ENCODE peak calls at places on chromosomes 6 and 20, in eight cellular contexts. One of them, this sample, is unnamed.

GRCh38 chr6:41706876-41707564 is 28.4 kb downstream of the TFEB start:
- DNase-seq in occipital lobe: peak
- DNase-seq in MCF 10A: peak
- DNase-seq in choroid plexus epithelial cell: peak
- DNase-seq in A549: no peak
- DNase-seq in T1000: no peak
- DNase-seq in stimulated activated CD4-positive, alpha-beta T cell treated with anti-CD3 and anti-CD28 coated beads, Interleukin-1b, Interleukin-23, amount 100 ng/mL, for 4 hours: no peak
- DNase-seq in BJ: no peak
- DNase-seq in this sample: no peak

GRCh38 chr20:48772183-48772976 is 55.4 kb downstream of the PREX1 start:
- DNase-seq in occipital lobe: no peak
- DNase-seq in MCF 10A: no peak
- DNase-seq in choroid plexus epithelial cell: no peak
- DNase-seq in A549: no peak
- DNase-seq in T1000: no peak
- DNase-seq in stimulated activated CD4-positive, alpha-beta T cell treated with anti-CD3 and anti-CD28 coated beads, Interleukin-1b, Interleukin-23, amount 100 ng/mL, for 4 hours: no peak
- DNase-seq in BJ: no peak
- DNase-seq in this sample: no peak

GRCh38 chr20:46828471-46828870 is 66.2 kb upstream of the EYA2 start:
- DNase-seq in occipital lobe: no peak
- DNase-seq in MCF 10A: no peak
- DNase-seq in choroid plexus epithelial cell: peak
- DNase-seq in A549: no peak
- DNase-seq in T1000: no peak
- DNase-seq in stimulated activated CD4-positive, alpha-beta T cell treated with anti-CD3 and anti-CD28 coated beads, Interleukin-1b, Interleukin-23, amount 100 ng/mL, for 4 hours: no peak
- DNase-seq in BJ: peak
- DNase-seq in this sample: no peak

GRCh38 chr6:15252205-15252604 is 6.3 kb downstream of the JARID2 start:
- DNase-seq in occipital lobe: no peak
- DNase-seq in MCF 10A: no peak
- DNase-seq in choroid plexus epithelial cell: no peak
- DNase-seq in A549: no peak
- DNase-seq in T1000: no peak
- DNase-seq in stimulated activated CD4-positive, alpha-beta T cell treated with anti-CD3 and anti-CD28 coated beads, Interleukin-1b, Interleukin-23, amount 100 ng/mL, for 4 hours: no peak
- DNase-seq in BJ: no peak
- DNase-seq in this sample: no peak

GRCh38 chr6:153058291-153058690 is 55.8 kb upstream of the MTRF1L start:
- DNase-seq in occipital lobe: no peak
- DNase-seq in MCF 10A: no peak
- DNase-seq in choroid plexus epithelial cell: peak
- DNase-seq in A549: no peak
- DNase-seq in T1000: no peak
- DNase-seq in stimulated activated CD4-positive, alpha-beta T cell treated with anti-CD3 and anti-CD28 coated beads, Interleukin-1b, Interleukin-23, amount 100 ng/mL, for 4 hours: no peak
- DNase-seq in BJ: no peak
- DNase-seq in this sample: no peak

GRCh38 chr20:953742-954141 is 37.6 kb upstream of the ANGPT4 start:
- DNase-seq in occipital lobe: no peak
- DNase-seq in MCF 10A: peak
- DNase-seq in choroid plexus epithelial cell: peak
- DNase-seq in A549: no peak
- DNase-seq in T1000: no peak
- DNase-seq in stimulated activated CD4-positive, alpha-beta T cell treated with anti-CD3 and anti-CD28 coated beads, Interleukin-1b, Interleukin-23, amount 100 ng/mL, for 4 hours: no peak
- DNase-seq in BJ: no peak
- DNase-seq in this sample: peak

GRCh38 chr6:111683749-111684267 is 78.1 kb upstream of the TRAF3IP2 start:
- DNase-seq in occipital lobe: no peak
- DNase-seq in MCF 10A: peak
- DNase-seq in choroid plexus epithelial cell: peak
- DNase-seq in A549: no peak
- DNase-seq in T1000: no peak
- DNase-seq in stimulated activated CD4-positive, alpha-beta T cell treated with anti-CD3 and anti-CD28 coated beads, Interleukin-1b, Interleukin-23, amount 100 ng/mL, for 4 hours: no peak
- DNase-seq in BJ: peak
- DNase-seq in this sample: no peak

GRCh38 chr6:156126535-156126934 is 650.6 kb upstream of the ARID1B start:
- DNase-seq in occipital lobe: no peak
- DNase-seq in MCF 10A: no peak
- DNase-seq in choroid plexus epithelial cell: no peak
- DNase-seq in A549: no peak
- DNase-seq in T1000: no peak
- DNase-seq in stimulated activated CD4-positive, alpha-beta T cell treated with anti-CD3 and anti-CD28 coated beads, Interleukin-1b, Interleukin-23, amount 100 ng/mL, for 4 hours: no peak
- DNase-seq in BJ: no peak
- DNase-seq in this sample: no peak